ENCODE peak calls at places on chromosomes 3 and 15, in four cellular contexts. S is cardiac muscle cell, N is kidney epithelial cell, E is Caco-2. Z is an unnamed sample. For H3K27me3, the result is how much of the 10 kb centered on the place peaks cover.

GRCh38 chr3:184526158-184526483 is 35.5 kb upstream of the EPHB3 start:
- DNase-seq in S (no peak), N (no peak), E (no peak), Z (no peak)

GRCh38 chr15:82935382-82935781 is 17.1 kb downstream of the HOMER2 start:
- DNase-seq in S (no peak), N (no peak), E (no peak), Z (no peak)

GRCh38 chr15:58046467-58046866 is 19.0 kb downstream of the ALDH1A2 start:
- DNase-seq in S (no peak), N (no peak), E (no peak), Z (no peak)

GRCh38 chr15:95087253-95087609 is 855.9 kb downstream of the MCTP2 start:
- DNase-seq in S (no peak), N (no peak), E (no peak), Z (no peak)

GRCh38 chr3:181103605-181104004 is 114.1 kb upstream of the DNAJC19 start:
- DNase-seq in S (peak), N (no peak), E (peak), Z (no peak)

GRCh38 chr15:31090741-31091140 is 10.8 kb downstream of the TRPM1 start:
- DNase-seq in S (no peak), N (no peak), E (no peak), Z (no peak)

GRCh38 chr3:111238896-111239295 is 167.3 kb downstream of the NECTIN3 start:
- DNase-seq in S (no peak), N (no peak), E (no peak), Z (no peak)

GRCh38 chr3:59451800-59452741 is 402.2 kb upstream of the CFAP20DC start:
- DNase-seq in S (no peak), N (no peak), E (no peak), Z (no peak)

GRCh38 chr3:4821975-4822374 is 157.3 kb upstream of the BHLHE40 start:
- DNase-seq in S (no peak), N (no peak), E (no peak), Z (no peak)

GRCh38 chr3:134337071-134337482 is 37.2 kb downstream of the AMOTL2 start:
- DNase-seq in S (no peak), N (no peak), E (no peak), Z (no peak)

GRCh38 chr3:45796902-45797637 is 734 bp upstream of the SLC6A20 start:
- DNase-seq in S (no peak), N (no peak), E (no peak), Z (no peak)
- H3K27me3 ChIP-seq in S (under half), N (under half), E (under half), Z (under half)

GRCh38 chr3:197378987-197379718 is 80.7 kb upstream of the DLG1 start:
- DNase-seq in S (no peak), N (no peak), E (no peak), Z (no peak)
- TF ChIP-seq CTCF in S (no peak), N (no peak), E (no peak), Z (no peak)

GRCh38 chr15:43212951-43213350 is 7.9 kb downstream of the EPB42 start:
- DNase-seq in S (no peak), N (no peak), E (no peak), Z (no peak)
- H3K27me3 ChIP-seq in S (under half), N (under half), E (under half), Z (under half)

DNA sequence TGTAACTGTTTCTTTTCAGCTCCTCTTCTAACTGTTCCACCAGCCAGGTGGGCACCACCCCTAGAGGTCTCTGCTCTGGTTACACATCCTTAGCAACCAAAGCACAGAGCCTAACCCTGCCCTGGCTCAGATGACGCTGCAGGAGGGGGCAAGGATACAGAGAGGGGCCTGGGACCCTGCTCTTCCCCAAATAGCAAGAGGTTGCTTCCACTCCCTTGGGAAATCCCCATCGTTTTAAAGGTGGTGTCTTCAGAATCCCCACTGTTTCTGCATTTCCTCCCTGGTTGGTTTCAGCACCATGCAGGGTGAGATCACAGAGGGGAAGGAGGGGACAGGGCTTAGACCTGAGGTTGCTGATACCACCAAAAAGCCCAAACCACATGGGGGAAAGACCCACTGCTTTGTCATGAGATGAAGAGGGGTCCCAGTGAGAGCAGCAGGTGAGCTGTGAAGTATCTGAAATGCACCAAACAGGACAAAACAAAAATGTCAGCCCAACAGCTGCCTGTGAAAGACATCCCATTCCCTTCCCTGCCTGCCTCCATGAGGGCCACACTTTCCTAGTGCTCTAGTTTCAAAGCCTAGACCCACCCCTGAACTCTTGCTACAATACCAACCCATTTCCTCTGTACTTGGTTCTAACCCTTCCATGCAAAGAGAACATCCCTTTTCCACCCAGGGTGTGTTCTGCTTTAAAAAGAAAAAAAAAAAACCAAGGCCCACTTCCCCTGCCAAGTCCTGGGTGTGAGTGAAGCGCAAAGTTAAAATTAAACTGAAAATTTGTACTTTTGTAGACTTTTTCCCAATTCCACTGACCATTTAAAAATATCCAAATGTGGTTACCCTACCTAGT is 29.0 kb downstream of the ANP32A start:
- DNase-seq in S (no peak), N (no peak), E (no peak), Z (no peak)
- TF ChIP-seq CTCF in S (no peak), N (no peak), E (no peak), Z (no peak)

GRCh38 chr3:38987456-38987855 is 64.3 kb downstream of the SCN11A start:
- DNase-seq in S (no peak), N (no peak), E (no peak), Z (no peak)
- H3K27me3 ChIP-seq in S (under half), N (under half), E (under half), Z (under half)

DNA sequence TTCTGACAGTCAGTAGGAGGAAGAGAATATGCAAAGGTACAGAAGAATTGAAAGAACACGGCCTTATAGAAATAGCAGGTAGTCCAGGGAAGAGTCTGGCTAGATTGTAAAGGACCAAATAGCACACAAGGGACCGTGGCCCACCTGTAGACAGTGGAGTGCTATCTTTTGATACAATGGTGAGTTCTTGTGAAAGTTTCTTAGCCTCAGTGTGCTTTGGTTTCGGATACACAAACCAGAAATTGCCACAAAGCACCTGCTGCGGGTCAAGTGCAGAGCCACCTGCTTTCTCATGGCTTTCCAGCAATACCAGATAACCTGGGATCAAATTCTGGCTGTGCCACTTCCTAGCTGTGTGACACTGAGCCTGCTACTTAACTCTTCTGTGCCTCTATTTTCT is 36.6 kb upstream of the TUBGCP5 start:
- DNase-seq in S (no peak), N (no peak), E (no peak), Z (no peak)
- TF ChIP-seq CTCF in S (no peak), N (no peak), E (no peak), Z (no peak)

GRCh38 chr15:74258456-74259323 is 22.6 kb downstream of the CCDC33 start:
- DNase-seq in S (peak), N (no peak), E (no peak), Z (no peak)
- H3K27me3 ChIP-seq in S (under half), N (half or more), E (under half), Z (under half)

DNA sequence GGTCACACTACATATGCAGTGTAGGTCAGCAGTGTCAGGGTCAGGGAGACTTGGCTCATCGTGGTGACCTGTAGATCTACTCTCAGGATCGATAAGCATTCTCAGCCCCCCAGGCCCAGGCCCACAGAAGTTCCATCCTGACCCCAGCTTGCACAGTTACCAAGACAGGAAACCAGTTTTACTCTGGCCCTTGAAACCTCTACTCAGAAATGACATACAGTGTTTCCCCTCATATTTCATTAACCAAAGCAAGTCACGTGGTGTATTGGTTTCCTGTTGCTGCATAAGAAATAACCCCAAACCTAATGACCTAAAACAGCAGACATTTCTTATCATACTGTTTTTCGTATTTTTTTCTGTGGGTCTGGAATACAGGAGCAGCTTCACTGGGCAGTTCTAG is 242.2 kb downstream of the SLCO3A1 start:
- DNase-seq in S (no peak), N (no peak), E (no peak), Z (no peak)
- TF ChIP-seq CTCF in S (no peak), N (no peak), E (no peak), Z (no peak)

Z was measured in breast epithelium.